ENCODE peak calls at places on chromosomes 11 and 22, in eight cellular contexts. I is NAMALWA; A is GM04503; Y is left ventricle myocardium superior; X is stimulated activated CD4-positive, alpha-beta T cell treated with anti-CD3 and anti-CD28 coated beads, Interleukin-2, amount 100 ng/mL, for 24 hours; L is Calu3; Q is Ammon's horn; M is heart left ventricle. T is an unnamed sample.

GRCh38 chr11:104907521-104908185 is 9.4 kb upstream of the CASP12 start:
- DNase-seq in I (no peak), A (no peak), Y (no peak), X (no peak), L (no peak), Q (no peak), M (no peak), T (no peak)

GRCh38 chr11:128552783-128553661 is 34.3 kb downstream of the ETS1 start:
- DNase-seq in I (peak; percentile 99), A (no peak), Y (no peak), X (peak; percentile 20), L (no peak), Q (peak; percentile 94), M (no peak), T (no peak)

GRCh38 chr11:2945757-2946287 is 16.6 kb upstream of the PHLDA2 start:
- DNase-seq in I (no peak), A (no peak), Y (no peak), X (no peak), L (no peak), Q (no peak), M (no peak), T (no peak)

GRCh38 chr11:117949062-117949461 is 19.9 kb upstream of the TMPRSS13 start:
- DNase-seq in I (no peak), A (no peak), Y (no peak), X (no peak), L (no peak), Q (no peak), M (no peak), T (no peak)

GRCh38 chr11:1837171-1838076 is 1.4 kb upstream of the TNNI2 start:
- DNase-seq in I (peak; percentile 92), A (no peak), Y (peak; percentile 84), X (peak; percentile 82), L (peak; percentile 76), Q (peak; percentile 57), M (peak; percentile 70), T (peak; percentile 77)

GRCh38 chr22:36797988-36798670 is 18.7 kb downstream of the PVALB start:
- DNase-seq in I (no peak), A (no peak), Y (no peak), X (no peak), L (no peak), Q (no peak), M (no peak), T (no peak)

GRCh38 chr11:112537846-112538330 is 277.2 kb upstream of the PLET1 start:
- DNase-seq in I (no peak), A (no peak), Y (no peak), X (no peak), L (no peak), Q (no peak), M (no peak), T (no peak)

GRCh38 chr11:123193742-123194141 is 1.3 kb downstream of the CLMP start:
- DNase-seq in I (no peak), A (no peak), Y (no peak), X (no peak), L (no peak), Q (no peak), M (no peak), T (no peak)

GRCh38 chr22:44448271-44448780 is 49.7 kb downstream of the RTL6 start:
- DNase-seq in I (peak; percentile 10), A (peak; percentile 85), Y (peak; percentile 84), X (no peak), L (peak; percentile 56), Q (peak; percentile 28), M (peak; percentile 63), T (peak; percentile 78)

T was measured in ovary.